ENCODE peak calls at places on chromosomes 13 and 19, in five cellular contexts. T is NCI-H1048; U is uterus; F is activated CD4-positive, CD25-positive, alpha-beta regulatory T cell treated with anti-CD3 and anti-CD28 coated beads, Interleukin-2, amount 50 U/mL, for 72 hours; D is AG08396. P is an unnamed sample.

GRCh38 chr13:51032831-51033230 is 78.2 kb downstream of the C13orf42 start:
- DNase-seq in T (no peak), U (no peak), F (no peak), D (no peak), P (no peak)

GRCh38 chr13:37216340-37216739 is 110.9 kb upstream of the CSNK1A1L start:
- DNase-seq in T (no peak), U (no peak), F (no peak), D (no peak), P (no peak)

GRCh38 chr13:76976929-76977328 is 15.0 kb upstream of the CLN5 start:
- DNase-seq in T (no peak), U (no peak), F (no peak), D (no peak), P (no peak)

GRCh38 chr13:100280681-100281080 is 191.8 kb downstream of the PCCA start:
- DNase-seq in T (no peak), U (no peak), F (no peak), D (no peak), P (no peak)

GRCh38 chr19:21697698-21698097 is 69.7 kb downstream of the ZNF100 start:
- DNase-seq in T (no peak), U (no peak), F (no peak), D (no peak), P (no peak)

GRCh38 chr19:54325631-54326030 is 12.7 kb upstream of the LILRA5 start:
- DNase-seq in T (no peak), U (no peak), F (no peak), D (no peak), P (no peak)

GRCh38 chr19:32691952-32692726 is 518 bp downstream of the NUDT19 start:
- DNase-seq in T (no peak), U (peak), F (peak), D (peak), P (no peak)

GRCh38 chr13:96025283-96025682 is 27.9 kb downstream of the UGGT2 start:
- DNase-seq in T (no peak), U (no peak), F (no peak), D (no peak), P (no peak)

P was measured in GM04504.